ENCODE peak calls at places on chromosomes 4 and X, in six cellular contexts. U is stimulated activated CD4-positive, alpha-beta T cell treated with anti-CD3 and anti-CD28 coated beads, Interleukin-1b, Interleukin-23, amount 100 ng/mL, for 24 hours; T is anterior cingulate cortex; K is lung; O is activated CD4-positive, alpha-beta T cell treated with anti-CD3 and anti-CD28 coated beads for 1 hour; M is AG09309. A is an unnamed sample.

GRCh38 chrX:2500091-2500680 is 590 bp downstream of the DHRSX start:
- DNase-seq in U (no peak), T (no peak), K (no peak), O (no peak), M (no peak), A (peak)

GRCh38 chr4:181870326-181870725 is 372.9 kb upstream of the TENM3 start:
- DNase-seq in U (no peak), T (no peak), K (no peak), O (no peak), M (no peak), A (no peak)

GRCh38 chr4:20252656-20253271 is 1.1 kb downstream of the SLIT2 start:
- DNase-seq in U (no peak), T (no peak), K (peak), O (no peak), M (no peak), A (no peak)

GRCh38 chr4:119626420-119626819 is 2.2 kb downstream of the PDE5A start:
- DNase-seq in U (no peak), T (no peak), K (no peak), O (no peak), M (no peak), A (no peak)

GRCh38 chrX:122586831-122587230 is 597.2 kb upstream of the GRIA3 start:
- DNase-seq in U (no peak), T (no peak), K (no peak), O (no peak), M (no peak), A (no peak)

GRCh38 chr4:139734875-139735380 is 69.3 kb downstream of the MGST2 start:
- DNase-seq in U (peak), T (peak), K (peak), O (peak), M (peak), A (peak)

GRCh38 chr4:7263166-7263565 is 70.8 kb downstream of the SORCS2 start:
- DNase-seq in U (no peak), T (no peak), K (no peak), O (no peak), M (no peak), A (no peak)

GRCh38 chrX:31268359-31268758 is 196.5 kb upstream of the FTHL17 start:
- DNase-seq in U (no peak), T (no peak), K (no peak), O (no peak), M (no peak), A (no peak)

GRCh38 chrX:45845142-45845541 is 644.5 kb upstream of the DIPK2B start:
- DNase-seq in U (no peak), T (no peak), K (no peak), O (no peak), M (no peak), A (no peak)

GRCh38 chr4:185997287-185997686 is 71.7 kb upstream of the TLR3 start:
- DNase-seq in U (no peak), T (no peak), K (no peak), O (no peak), M (no peak), A (no peak)

GRCh38 chrX:32267796-32268195 is 943.6 kb downstream of the DMD start:
- DNase-seq in U (no peak), T (no peak), K (no peak), O (no peak), M (no peak), A (no peak)

GRCh38 chrX:103791233-103791632 is 14.6 kb downstream of the PLP1 start:
- DNase-seq in U (no peak), T (no peak), K (no peak), O (no peak), M (no peak), A (no peak)

GRCh38 chrX:39950035-39950688 is 147.6 kb downstream of the BCOR start:
- DNase-seq in U (no peak), T (no peak), K (no peak), O (no peak), M (no peak), A (no peak)

GRCh38 chr4:6568689-6569332 is 6.2 kb upstream of the MAN2B2 start:
- DNase-seq in U (no peak), T (no peak), K (no peak), O (no peak), M (no peak), A (no peak)

GRCh38 chrX:3262906-3263305 is 83.5 kb downstream of the MXRA5 start:
- DNase-seq in U (no peak), T (no peak), K (no peak), O (no peak), M (no peak), A (no peak)

GRCh38 chr4:81723927-81724587 is 252.3 kb upstream of the RASGEF1B start:
- DNase-seq in U (no peak), T (no peak), K (no peak), O (no peak), M (no peak), A (no peak)

GRCh38 chr4:38603652-38604051 is 60.3 kb upstream of the KLF3 start:
- DNase-seq in U (no peak), T (no peak), K (no peak), O (no peak), M (no peak), A (no peak)

GRCh38 chr4:157713342-157713741 is 459.5 kb downstream of the GASK1B start:
- DNase-seq in U (no peak), T (no peak), K (no peak), O (no peak), M (no peak), A (no peak)

GRCh38 chr4:139278956-139279722 is 886 bp downstream of the MGARP start:
- DNase-seq in U (no peak), T (no peak), K (no peak), O (no peak), M (no peak), A (no peak)

GRCh38 chr4:67875011-67875410 is 8.8 kb downstream of the TMPRSS11D start:
- DNase-seq in U (no peak), T (no peak), K (no peak), O (no peak), M (no peak), A (no peak)

GRCh38 chr4:166012129-166013078 is 139.4 kb downstream of the TLL1 start:
- DNase-seq in U (no peak), T (no peak), K (no peak), O (no peak), M (no peak), A (no peak)

GRCh38 chrX:65537229-65537628 is 2.6 kb upstream of the LAS1L start:
- DNase-seq in U (no peak), T (no peak), K (no peak), O (no peak), M (no peak), A (no peak)

GRCh38 chr4:153079824-153080486 is 124.3 kb upstream of the TRIM2 start:
- DNase-seq in U (no peak), T (no peak), K (no peak), O (no peak), M (no peak), A (no peak)

GRCh38 chr4:8409271-8410065 is 31.1 kb downstream of the ACOX3 start:
- DNase-seq in U (no peak), T (no peak), K (no peak), O (no peak), M (no peak), A (no peak)

GRCh38 chrX:66030505-66031317 is 9.2 kb downstream of the VSIG4 start:
- DNase-seq in U (no peak), T (no peak), K (no peak), O (no peak), M (no peak), A (no peak)

A was measured in activated B cell treated with CpG ODN at 0.5 μM for 24 hours.